ENCODE peak calls at places on chromosomes 13 and 19, in four cellular contexts. U, I, F and B are unnamed samples.

GRCh38 chr13:110392510-110393233 is 85.6 kb downstream of the COL4A2 start:
- DNase-seq in I (no peak), F (no peak), U (no peak), B (no peak)

GRCh38 chr19:6229216-6229913 is 50.4 kb downstream of the MLLT1 start:
- DNase-seq in I (no peak), U (no peak), F (no peak), B (no peak)

GRCh38 chr13:84864341-84864740 is 934.9 kb downstream of the SLITRK6 start:
- DNase-seq in F (no peak), U (no peak), I (no peak), B (no peak)

GRCh38 chr13:94520001-94520400 is 40.5 kb upstream of the DCT start:
- DNase-seq in U (no peak), F (no peak), I (no peak), B (no peak)

GRCh38 chr13:72137782-72138181 is 270.8 kb upstream of the DACH1 start:
- DNase-seq in I (no peak), U (no peak), F (no peak), B (no peak)

GRCh38 chr19:14003279-14004051 is 2.7 kb downstream of the RFX1 start:
- DNase-seq in U (no peak), I (no peak), F (no peak), B (no peak)

GRCh38 chr19:28305513-28305912 is 907.4 kb downstream of the UQCRFS1 start:
- DNase-seq in U (no peak), I (no peak), F (no peak), B (no peak)

GRCh38 chr19:38852231-38853044 is 2.7 kb upstream of the HNRNPL start:
- DNase-seq in F (peak), I (peak), U (no peak), B (no peak)

GRCh38 chr19:44539991-44540390 is 10.5 kb upstream of the CEACAM20 start:
- DNase-seq in I (no peak), F (no peak), U (no peak), B (no peak)

GRCh38 chr19:13169769-13170168 is 19.6 kb downstream of the IER2 start:
- DNase-seq in U (no peak), I (no peak), F (peak), B (no peak)

GRCh38 chr19:48614436-48615144 is at the start of gene FAM83E:
- DNase-seq in U (no peak), I (peak), F (no peak), B (no peak)

GRCh38 chr19:45098521-45099464 is 5.8 kb downstream of the PPP1R37 start:
- DNase-seq in F (peak), I (peak), U (peak), B (no peak)

GRCh38 chr19:10979950-10980349 is 19.1 kb downstream of the SMARCA4 start:
- DNase-seq in I (no peak), U (no peak), F (no peak), B (no peak)

GRCh38 chr19:47210689-47211316 is 20.2 kb downstream of the BBC3 start:
- DNase-seq in I (peak), U (peak), F (peak), B (peak)

GRCh38 chr13:99484405-99484981 is 16.8 kb upstream of the TM9SF2 start:
- DNase-seq in U (no peak), F (no peak), I (no peak), B (no peak)

GRCh38 chr13:109654341-109655205 is 131.8 kb downstream of the IRS2 start:
- DNase-seq in I (no peak), U (no peak), F (no peak), B (no peak)

GRCh38 chr19:44753932-44754742 is 5.6 kb downstream of the BCL3 start:
- DNase-seq in U (no peak), F (peak), I (peak), B (no peak)

GRCh38 chr19:20273951-20274578 is 107.1 kb downstream of the ZNF486 start:
- DNase-seq in U (no peak), I (no peak), F (no peak), B (no peak)

GRCh38 chr13:80524447-80525215 is 183.7 kb upstream of the SPRY2 start:
- DNase-seq in U (no peak), I (no peak), F (no peak), B (no peak)

GRCh38 chr13:61531383-61532065 is 115.9 kb upstream of the PCDH20 start:
- DNase-seq in I (no peak), F (no peak), U (no peak), B (no peak)

GRCh38 chr19:33310606-33311325 is 8.4 kb upstream of the CEBPA start:
- DNase-seq in U (no peak), I (peak), F (no peak), B (no peak)

GRCh38 chr13:26541678-26542553 is 15.6 kb upstream of the WASF3 start:
- DNase-seq in U (no peak), F (no peak), I (no peak), B (no peak)

GRCh38 chr19:56111601-56112312 is 9.3 kb downstream of the ZNF787 start:
- DNase-seq in U (no peak), F (peak), I (no peak), B (no peak)

GRCh38 chr19:11092181-11092538 is 2.9 kb downstream of the LDLR start:
- DNase-seq in I (no peak), F (no peak), U (no peak), B (no peak)

GRCh38 chr13:111210488-111210887 is 95.4 kb downstream of the ARHGEF7 start:
- DNase-seq in F (peak), U (no peak), I (peak), B (no peak)

GRCh38 chr13:36173923-36174322 is 40.4 kb downstream of the SOHLH2 start:
- DNase-seq in U (no peak), F (no peak), I (no peak), B (no peak)

GRCh38 chr13:110266983-110267382 is 40.0 kb downstream of the COL4A1 start:
- DNase-seq in F (no peak), I (no peak), U (no peak), B (no peak)

GRCh38 chr13:43787998-43788397 is 1.2 kb upstream of the ENOX1 start:
- DNase-seq in F (no peak), I (no peak), U (peak), B (no peak)

GRCh38 chr19:35013820-35014754 is 14.0 kb downstream of the GRAMD1A start:
- DNase-seq in F (no peak), U (no peak), I (no peak), B (no peak)

GRCh38 chr13:21933001-21933400 is 262.1 kb downstream of the FGF9 start:
- DNase-seq in I (no peak), U (no peak), F (no peak), B (no peak)

GRCh38 chr13:114230117-114230516 is 4.6 kb upstream of the CDC16 start:
- DNase-seq in I (no peak), U (no peak), F (no peak), B (no peak)

GRCh38 chr13:33351324-33351723 is 65.8 kb upstream of the STARD13 start:
- DNase-seq in F (no peak), I (no peak), U (no peak), B (no peak)
- TF ChIP-seq CTCF in F (peak), I (no peak), U (no peak), B (no peak)

DNA sequence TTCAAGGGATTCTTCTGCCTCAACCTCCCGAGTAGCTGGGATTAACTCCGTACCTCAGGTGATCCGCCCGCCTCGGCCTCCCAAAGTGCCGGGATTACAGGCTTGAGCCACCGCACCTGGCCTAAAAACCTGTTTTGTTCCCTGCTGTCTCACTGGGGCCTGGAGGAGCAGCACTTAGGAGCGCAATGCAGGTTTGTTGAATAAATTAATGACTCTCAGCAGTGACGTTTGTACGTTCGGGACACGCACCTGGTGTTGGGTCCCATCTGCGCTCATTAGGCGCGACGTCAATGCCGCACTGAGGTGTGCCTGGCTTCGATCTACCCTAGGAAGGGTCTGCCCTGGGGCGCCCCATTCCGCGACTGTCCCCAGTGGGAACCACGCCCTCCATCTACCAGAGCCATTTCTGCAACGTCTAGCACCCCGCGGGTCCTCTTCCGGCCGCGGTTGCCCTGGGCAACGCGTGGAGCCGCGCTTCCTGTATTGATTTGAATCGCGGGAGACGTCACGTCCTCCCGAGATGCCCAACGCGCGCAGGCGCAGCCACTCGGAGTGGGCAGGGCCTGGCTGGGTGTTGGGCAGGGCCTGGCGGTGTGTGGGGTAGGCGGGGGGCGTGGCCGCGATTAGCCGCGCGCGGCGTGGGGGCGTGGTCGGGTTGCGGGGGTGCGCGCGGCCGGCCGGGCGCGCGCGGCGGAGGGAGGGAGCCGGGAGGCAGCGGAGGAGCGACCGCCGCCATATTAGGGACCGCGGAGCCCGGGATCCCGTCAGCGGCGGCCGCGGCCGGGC is at the start of gene FZR1:
- DNase-seq in F (peak), U (peak), I (peak), B (peak)
- H3K4me3 ChIP-seq in F (peak), U (peak), I (peak), B (peak)

DNA sequence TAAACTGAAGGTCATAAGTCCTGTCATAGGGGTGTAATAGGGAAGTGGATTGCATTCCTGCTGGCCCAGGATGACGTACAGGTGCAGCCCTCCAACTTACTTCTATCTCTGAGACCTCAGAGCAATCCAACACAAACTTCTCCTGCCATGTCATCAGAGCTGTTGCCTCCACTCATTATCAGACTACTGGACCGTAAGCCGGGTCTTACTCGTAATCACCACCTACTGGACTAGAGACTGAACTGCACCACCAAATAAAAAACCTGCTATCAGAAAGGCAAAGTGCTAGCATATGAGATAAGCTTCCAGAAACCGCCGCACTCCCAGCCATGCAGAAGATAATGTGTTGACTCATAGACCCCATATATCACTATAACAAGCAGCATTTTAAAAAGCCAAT is 102.1 kb downstream of the SLITRK1 start:
- DNase-seq in F (no peak), I (no peak), U (no peak), B (peak)
- TF ChIP-seq CTCF in F (no peak), I (no peak), U (peak), B (peak)

DNA sequence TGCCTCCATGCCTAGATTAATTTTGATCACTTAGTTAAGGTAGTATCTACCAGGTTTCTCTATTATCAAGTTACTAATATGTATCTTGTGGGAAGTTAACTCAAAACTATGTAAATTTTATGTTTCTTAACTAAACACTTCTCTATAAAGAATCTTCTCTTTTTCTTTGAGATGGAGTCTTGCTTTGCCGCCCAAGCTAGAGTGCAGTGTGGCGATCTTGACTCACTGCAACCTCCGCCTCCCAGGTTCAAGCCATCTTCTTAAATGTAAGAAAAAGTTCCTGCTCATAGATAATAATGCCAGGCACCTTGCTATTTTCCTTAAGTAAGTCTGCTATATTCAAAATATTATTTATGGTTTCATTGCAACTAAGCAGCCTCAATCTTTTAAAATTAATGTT is 58.4 kb downstream of the ELF1 start:
- DNase-seq in F (no peak), I (no peak), U (no peak), B (no peak)
- H3K4me3 ChIP-seq in F (no peak), I (no peak), U (no peak), B (no peak)

GRCh38 chr13:50133277-50133953 is 118.2 kb downstream of the KCNRG start:
- DNase-seq in U (no peak), I (no peak), F (no peak), B (no peak)

GRCh38 chr13:50130686-50131051 is 115.4 kb downstream of the KCNRG start:
- DNase-seq in U (no peak), I (no peak), F (peak), B (no peak)

GRCh38 chr13:50132937-50133276 is 117.7 kb downstream of the KCNRG start:
- DNase-seq in F (no peak), U (no peak), I (no peak), B (no peak)

GRCh38 chr13:50129923-50130685 is 114.9 kb downstream of the KCNRG start:
- DNase-seq in F (peak), U (no peak), I (peak), B (no peak)

GRCh38 chr13:50131998-50132936 is 117.0 kb downstream of the KCNRG start:
- DNase-seq in U (no peak), I (no peak), F (no peak), B (no peak)
- TF ChIP-seq CTCF in U (no peak), I (no peak), F (no peak), B (no peak)

GRCh38 chr19:4473011-4473410 is 914 bp downstream of the HDGFL2 start:
- DNase-seq in F (no peak), I (no peak), U (no peak), B (no peak)

GRCh38 chr19:4472174-4472974 is at the start of gene HDGFL2:
- DNase-seq in I (no peak), U (no peak), F (no peak), B (no peak)

GRCh38 chr19:4471400-4472173 is 510 bp upstream of the HDGFL2 start:
- DNase-seq in F (peak), U (peak), I (peak), B (peak)

GRCh38 chr19:4474504-4475136 is 2.5 kb downstream of the HDGFL2 start:
- DNase-seq in U (peak), I (no peak), F (no peak), B (no peak)

DNA sequence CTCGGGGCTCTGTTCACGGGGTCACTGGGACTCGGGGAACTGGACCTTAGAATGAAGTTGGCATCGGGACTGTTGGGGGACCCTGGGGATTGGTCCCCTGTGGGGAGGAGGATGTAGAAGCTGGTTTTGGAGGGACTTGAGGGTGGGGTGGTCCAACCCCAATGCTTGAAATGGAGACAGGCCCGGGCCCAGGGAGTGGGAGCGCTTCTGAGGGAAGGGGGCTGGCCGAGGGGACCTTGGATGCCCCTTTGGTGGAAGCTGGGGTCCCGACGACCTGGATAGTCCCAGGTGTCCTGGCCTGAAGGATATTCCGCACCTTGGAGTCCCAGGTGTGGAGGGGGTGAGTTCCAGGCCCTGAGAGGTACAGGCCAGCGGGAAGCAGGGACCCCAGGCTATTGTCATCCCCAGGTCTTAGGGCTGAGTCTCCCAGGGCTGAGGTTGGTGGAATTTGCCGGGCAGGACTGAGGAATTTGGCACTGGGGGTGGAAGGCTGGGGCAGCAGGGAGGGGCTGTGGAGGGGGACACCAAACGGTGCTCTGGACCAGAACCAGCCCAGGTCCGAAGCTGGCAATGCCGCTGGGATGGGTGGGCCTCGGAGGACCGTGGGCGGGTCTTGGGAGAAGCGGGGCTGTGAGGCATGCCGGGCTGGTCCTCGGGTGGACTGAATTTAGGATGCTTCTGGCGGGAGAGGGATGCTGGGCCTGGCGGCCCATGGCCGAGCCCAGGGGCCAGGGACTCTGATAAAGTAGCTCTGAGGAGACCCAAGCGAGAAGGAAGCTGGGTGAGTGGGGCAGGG is 1.8 kb downstream of the HDGFL2 start:
- DNase-seq in F (no peak), I (no peak), U (no peak), B (no peak)
- H3K4me3 ChIP-seq in F (no peak), I (no peak), U (peak), B (peak)

GRCh38 chr19:50490411-50490811 is 13.8 kb upstream of the GARIN5A start:
- DNase-seq in F (no peak), I (no peak), U (no peak), B (no peak)

GRCh38 chr19:50489461-50490011 is 12.9 kb upstream of the GARIN5A start:
- DNase-seq in I (no peak), U (no peak), F (no peak), B (no peak)

GRCh38 chr19:50485284-50485955 is 8.8 kb upstream of the GARIN5A start:
- DNase-seq in U (no peak), F (no peak), I (no peak), B (no peak)

GRCh38 chr19:50488795-50489194 is 12.1 kb upstream of the GARIN5A start:
- DNase-seq in I (no peak), U (no peak), F (no peak), B (no peak)

DNA sequence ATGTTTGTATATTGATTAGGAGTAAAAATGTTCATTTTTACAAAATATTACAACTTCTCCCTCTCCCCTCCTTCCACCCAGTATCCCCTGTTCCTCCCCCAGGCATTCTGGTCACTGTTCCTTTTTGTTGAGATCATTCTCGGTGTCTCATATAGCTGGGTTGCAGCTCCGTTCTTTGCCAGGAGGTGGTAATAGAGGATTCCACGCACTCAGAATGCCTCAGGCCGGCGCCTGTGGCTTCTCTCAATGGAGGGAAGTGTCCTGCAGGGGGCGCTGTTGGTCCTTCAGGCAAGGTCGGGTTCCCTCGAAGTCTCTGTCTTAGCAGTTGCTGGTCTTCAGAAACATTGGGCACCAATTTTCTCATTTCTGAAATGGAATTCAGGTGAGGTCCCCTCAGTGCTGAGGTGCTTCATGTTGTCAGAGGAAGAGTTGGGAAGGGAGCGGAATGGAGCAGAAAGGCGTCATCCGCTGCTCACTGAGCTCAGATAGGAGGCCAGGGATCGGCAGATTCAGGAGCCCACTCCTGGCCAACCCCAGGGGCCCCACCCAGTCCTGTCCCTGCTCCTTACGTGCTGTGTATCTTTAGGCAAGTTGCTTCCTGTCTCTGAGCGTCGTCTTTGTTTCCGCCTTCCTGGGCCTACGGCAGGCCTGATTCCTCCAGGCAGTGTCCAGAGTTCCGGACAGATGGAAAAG is 10.3 kb upstream of the GARIN5A start:
- DNase-seq in U (no peak), F (no peak), I (peak), B (peak)
- TF ChIP-seq CTCF in U (peak), F (no peak), I (peak), B (peak)

GRCh38 chr19:18306209-18306902 is 16.5 kb downstream of the LSM4 start:
- DNase-seq in U (no peak), I (no peak), F (peak), B (no peak)
- H3K4me3 ChIP-seq in U (no peak), I (no peak), F (no peak), B (no peak)